ENCODE peak calls at places on chromosomes 16 and 17, in seven cellular contexts. One of them, this sample, is unnamed.

GRCh38 chr16:66427036-66427446 is at the start of gene BEAN1:
- DNase-seq in H1: peak; percentile 66
- DNase-seq in IMR-90: no peak
- DNase-seq in mesenchymal stem cell: no peak
- DNase-seq in H9: no peak
- DNase-seq in neuronal stem cell: no peak
- DNase-seq in mesendoderm: no peak
- DNase-seq in this sample: peak; percentile 54

GRCh38 chr17:6555331-6556120 is 829 bp downstream of the PITPNM3 start:
- DNase-seq in H1: peak; percentile 67
- DNase-seq in IMR-90: peak; percentile 39
- DNase-seq in mesenchymal stem cell: peak; percentile 65
- DNase-seq in H9: peak; percentile 66
- DNase-seq in neuronal stem cell: peak; percentile 35
- DNase-seq in mesendoderm: peak; percentile 36
- DNase-seq in this sample: no peak

GRCh38 chr17:77613181-77613580 is 345.3 kb upstream of the TNRC6C start:
- DNase-seq in H1: no peak
- DNase-seq in IMR-90: no peak
- DNase-seq in mesenchymal stem cell: no peak
- DNase-seq in H9: no peak
- DNase-seq in neuronal stem cell: no peak
- DNase-seq in mesendoderm: no peak
- DNase-seq in this sample: no peak

GRCh38 chr16:70416748-70417616 is 21.9 kb downstream of the ST3GAL2 start:
- DNase-seq in H1: no peak
- DNase-seq in IMR-90: no peak
- DNase-seq in mesenchymal stem cell: no peak
- DNase-seq in H9: no peak
- DNase-seq in neuronal stem cell: no peak
- DNase-seq in mesendoderm: no peak
- DNase-seq in this sample: no peak

GRCh38 chr16:117381-118365 is 20.8 kb downstream of the NPRL3 start:
- DNase-seq in H1: peak; percentile 94
- DNase-seq in IMR-90: peak; percentile 20
- DNase-seq in mesenchymal stem cell: peak; percentile 60
- DNase-seq in H9: peak; percentile 81
- DNase-seq in neuronal stem cell: peak; percentile 33
- DNase-seq in mesendoderm: peak; percentile 74
- DNase-seq in this sample: peak; percentile 72

GRCh38 chr17:43907425-43907981 is at the start of gene MPP2:
- DNase-seq in H1: peak; percentile 91
- DNase-seq in IMR-90: peak; percentile 58
- DNase-seq in mesenchymal stem cell: peak; percentile 75
- DNase-seq in H9: peak; percentile 94
- DNase-seq in neuronal stem cell: peak; percentile 84
- DNase-seq in mesendoderm: peak; percentile 93
- DNase-seq in this sample: peak; percentile 47

GRCh38 chr17:78875738-78876597 is 27.0 kb downstream of the CEP295NL start:
- DNase-seq in H1: no peak
- DNase-seq in IMR-90: peak; percentile 47
- DNase-seq in mesenchymal stem cell: peak; percentile 75
- DNase-seq in H9: no peak
- DNase-seq in neuronal stem cell: no peak
- DNase-seq in mesendoderm: no peak
- DNase-seq in this sample: no peak

GRCh38 chr17:35540589-35541404 is 3.3 kb upstream of the SLFN12L start:
- DNase-seq in H1: no peak
- DNase-seq in IMR-90: peak; percentile 51
- DNase-seq in mesenchymal stem cell: peak; percentile 53
- DNase-seq in H9: no peak
- DNase-seq in neuronal stem cell: no peak
- DNase-seq in mesendoderm: no peak
- DNase-seq in this sample: peak; percentile 2

GRCh38 chr16:56848955-56849689 is 15.9 kb upstream of the SLC12A3 start:
- DNase-seq in H1: no peak
- DNase-seq in IMR-90: peak; percentile 78
- DNase-seq in mesenchymal stem cell: peak; percentile 58
- DNase-seq in H9: no peak
- DNase-seq in neuronal stem cell: no peak
- DNase-seq in mesendoderm: no peak
- DNase-seq in this sample: no peak

GRCh38 chr17:37714897-37715296 is 30.0 kb downstream of the HNF1B start:
- DNase-seq in H1: no peak
- DNase-seq in IMR-90: peak; percentile 20
- DNase-seq in mesenchymal stem cell: no peak
- DNase-seq in H9: no peak
- DNase-seq in neuronal stem cell: no peak
- DNase-seq in mesendoderm: no peak
- DNase-seq in this sample: no peak

GRCh38 chr17:19630035-19630434 is 18.5 kb upstream of the ALDH3A2 start:
- DNase-seq in H1: no peak
- DNase-seq in IMR-90: no peak
- DNase-seq in mesenchymal stem cell: no peak
- DNase-seq in H9: no peak
- DNase-seq in neuronal stem cell: no peak
- DNase-seq in mesendoderm: no peak
- DNase-seq in this sample: no peak

GRCh38 chr17:80743181-80743771 is 198.6 kb downstream of the RPTOR start:
- DNase-seq in H1: no peak
- DNase-seq in IMR-90: no peak
- DNase-seq in mesenchymal stem cell: peak; percentile 46
- DNase-seq in H9: no peak
- DNase-seq in neuronal stem cell: no peak
- DNase-seq in mesendoderm: no peak
- DNase-seq in this sample: no peak

GRCh38 chr16:87002717-87003413 is 314.3 kb downstream of the C16orf95 start:
- DNase-seq in H1: no peak
- DNase-seq in IMR-90: peak; percentile 70
- DNase-seq in mesenchymal stem cell: peak; percentile 44
- DNase-seq in H9: peak; percentile 4
- DNase-seq in neuronal stem cell: no peak
- DNase-seq in mesendoderm: no peak
- DNase-seq in this sample: no peak

GRCh38 chr16:88368994-88369393 is 13.8 kb upstream of the ZNF469 start:
- DNase-seq in H1: no peak
- DNase-seq in IMR-90: no peak
- DNase-seq in mesenchymal stem cell: no peak
- DNase-seq in H9: no peak
- DNase-seq in neuronal stem cell: no peak
- DNase-seq in mesendoderm: no peak
- DNase-seq in this sample: no peak

GRCh38 chr17:1783271-1783670 is 21.4 kb downstream of the SERPINF1 start:
- DNase-seq in H1: no peak
- DNase-seq in IMR-90: no peak
- DNase-seq in mesenchymal stem cell: peak; percentile 56
- DNase-seq in H9: no peak
- DNase-seq in neuronal stem cell: no peak
- DNase-seq in mesendoderm: no peak
- DNase-seq in this sample: no peak

DNA sequence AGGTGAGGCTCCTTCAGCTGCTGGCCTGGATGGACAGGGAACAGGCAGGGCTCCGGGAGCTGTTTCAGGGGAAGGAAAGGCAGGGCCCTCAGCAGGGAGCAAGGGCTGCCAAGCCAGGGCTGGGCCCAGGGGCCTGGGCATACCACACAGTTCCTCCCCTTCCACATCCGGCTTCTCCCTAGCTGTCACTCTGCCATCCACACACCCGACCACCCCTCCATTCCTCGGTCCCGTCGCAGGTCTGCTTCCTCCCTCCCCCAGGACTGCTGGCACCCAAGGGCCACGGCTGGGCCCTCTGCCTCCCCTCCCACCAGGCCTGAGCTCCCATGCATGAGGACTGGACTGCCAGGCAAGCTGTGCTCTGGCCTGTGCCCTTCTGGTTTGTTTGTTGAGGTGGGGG is 24.0 kb downstream of the CDIP1 start:
- DNase-seq in H1: no peak
- DNase-seq in IMR-90: no peak
- DNase-seq in mesenchymal stem cell: no peak
- DNase-seq in H9: no peak
- DNase-seq in neuronal stem cell: no peak
- DNase-seq in mesendoderm: no peak
- DNase-seq in this sample: no peak
- H2BK5ac ChIP-seq in H1: peak overlapping the region; percentile 71
- H2BK5ac ChIP-seq in IMR-90: no peak overlapping the region
- H2BK5ac ChIP-seq in mesenchymal stem cell: no peak overlapping the region
- H2BK5ac ChIP-seq in H9: no peak overlapping the region
- H2BK5ac ChIP-seq in neuronal stem cell: no peak overlapping the region
- H2BK5ac ChIP-seq in mesendoderm: no peak overlapping the region
- H2BK5ac ChIP-seq in this sample: no peak overlapping the region

DNA sequence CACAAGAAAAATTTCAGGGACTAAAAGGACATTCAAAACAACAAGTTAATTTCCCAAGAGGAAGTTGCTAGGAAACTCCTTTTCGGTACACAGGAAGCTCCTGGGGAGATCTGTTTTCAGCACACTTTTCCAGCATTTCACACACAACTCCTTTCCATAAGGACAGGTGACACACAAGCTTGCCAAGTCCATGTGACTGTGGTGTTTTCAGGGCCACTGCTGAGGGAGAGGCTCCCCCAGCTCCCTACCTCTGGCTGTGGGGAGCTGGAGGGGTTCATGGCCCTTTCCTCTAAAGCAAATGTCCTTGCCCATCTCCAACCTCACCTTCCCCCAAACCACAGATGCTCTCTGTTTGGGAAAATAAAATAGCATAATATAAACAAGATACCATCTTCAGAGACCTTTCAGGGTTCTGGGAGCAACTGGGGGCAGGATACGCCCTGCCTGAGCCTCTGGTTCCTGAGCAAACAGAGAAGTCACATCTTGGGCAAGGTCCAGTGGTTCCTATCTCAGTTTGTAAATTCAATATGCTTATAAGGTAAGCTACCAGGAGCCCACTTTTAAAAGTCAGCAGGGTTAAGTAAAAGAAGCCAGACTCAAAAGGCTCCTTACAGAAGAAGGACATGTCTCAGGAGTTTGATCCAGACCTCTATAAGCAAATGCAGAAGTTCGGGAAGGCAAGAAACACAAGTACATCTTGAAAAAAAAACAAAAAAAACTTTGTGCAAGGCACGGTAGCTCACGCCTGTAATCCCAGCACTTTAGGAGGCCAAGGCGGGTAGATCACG is 3.0 kb downstream of the PDZD9 start:
- DNase-seq in H1: no peak
- DNase-seq in IMR-90: no peak
- DNase-seq in mesenchymal stem cell: no peak
- DNase-seq in H9: no peak
- DNase-seq in neuronal stem cell: no peak
- DNase-seq in mesendoderm: no peak
- DNase-seq in this sample: no peak
- H2BK5ac ChIP-seq in H1: no peak overlapping the region
- H2BK5ac ChIP-seq in IMR-90: no peak overlapping the region
- H2BK5ac ChIP-seq in mesenchymal stem cell: no peak overlapping the region
- H2BK5ac ChIP-seq in H9: no peak overlapping the region
- H2BK5ac ChIP-seq in neuronal stem cell: no peak overlapping the region
- H2BK5ac ChIP-seq in mesendoderm: no peak overlapping the region
- H2BK5ac ChIP-seq in this sample: no peak overlapping the region

DNA sequence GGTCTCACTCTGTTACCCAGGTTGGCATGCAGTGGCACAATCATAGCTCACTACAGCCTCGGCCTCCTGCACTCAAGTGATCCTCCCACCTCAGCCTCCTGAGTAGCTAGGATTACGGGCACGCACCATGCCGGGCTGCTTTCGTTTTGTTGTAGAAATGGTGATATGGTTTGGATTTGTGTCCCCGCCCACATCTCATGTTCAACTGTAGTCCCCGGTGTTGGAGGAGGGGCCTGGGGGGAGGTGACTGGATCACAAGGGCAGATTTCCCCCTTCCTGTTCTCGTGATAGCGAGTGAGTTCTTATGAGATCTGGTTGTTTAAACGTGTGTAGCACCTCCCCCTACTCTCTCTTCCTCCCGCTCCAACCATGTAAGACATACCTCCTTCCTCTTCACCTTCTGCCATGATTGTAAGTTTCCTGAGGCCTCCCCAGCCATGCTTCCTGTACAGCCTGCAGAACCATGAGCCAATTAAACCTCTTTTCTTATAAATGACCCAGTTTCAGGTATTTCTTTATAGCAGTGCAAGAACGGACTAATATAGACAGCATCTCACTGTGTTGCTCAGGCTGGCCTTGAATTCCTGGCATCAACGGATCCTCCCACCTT is 6.0 kb downstream of the PDZD9 start:
- DNase-seq in H1: no peak
- DNase-seq in IMR-90: no peak
- DNase-seq in mesenchymal stem cell: no peak
- DNase-seq in H9: peak; percentile 41
- DNase-seq in neuronal stem cell: no peak
- DNase-seq in mesendoderm: peak; percentile 36
- DNase-seq in this sample: no peak
- H2BK5ac ChIP-seq in H1: no peak overlapping the region
- H2BK5ac ChIP-seq in IMR-90: no peak overlapping the region
- H2BK5ac ChIP-seq in mesenchymal stem cell: no peak overlapping the region
- H2BK5ac ChIP-seq in H9: no peak overlapping the region
- H2BK5ac ChIP-seq in neuronal stem cell: no peak overlapping the region
- H2BK5ac ChIP-seq in mesendoderm: no peak overlapping the region
- H2BK5ac ChIP-seq in this sample: no peak overlapping the region

GRCh38 chr16:22847100-22847499 is 33.1 kb downstream of the HS3ST2 start:
- DNase-seq in H1: no peak
- DNase-seq in IMR-90: no peak
- DNase-seq in mesenchymal stem cell: no peak
- DNase-seq in H9: no peak
- DNase-seq in neuronal stem cell: no peak
- DNase-seq in mesendoderm: no peak
- DNase-seq in this sample: no peak
- H2BK5ac ChIP-seq in H1: no peak overlapping the region
- H2BK5ac ChIP-seq in IMR-90: no peak overlapping the region
- H2BK5ac ChIP-seq in mesenchymal stem cell: no peak overlapping the region
- H2BK5ac ChIP-seq in H9: no peak overlapping the region
- H2BK5ac ChIP-seq in neuronal stem cell: no peak overlapping the region
- H2BK5ac ChIP-seq in mesendoderm: no peak overlapping the region
- H2BK5ac ChIP-seq in this sample: no peak overlapping the region

DNA sequence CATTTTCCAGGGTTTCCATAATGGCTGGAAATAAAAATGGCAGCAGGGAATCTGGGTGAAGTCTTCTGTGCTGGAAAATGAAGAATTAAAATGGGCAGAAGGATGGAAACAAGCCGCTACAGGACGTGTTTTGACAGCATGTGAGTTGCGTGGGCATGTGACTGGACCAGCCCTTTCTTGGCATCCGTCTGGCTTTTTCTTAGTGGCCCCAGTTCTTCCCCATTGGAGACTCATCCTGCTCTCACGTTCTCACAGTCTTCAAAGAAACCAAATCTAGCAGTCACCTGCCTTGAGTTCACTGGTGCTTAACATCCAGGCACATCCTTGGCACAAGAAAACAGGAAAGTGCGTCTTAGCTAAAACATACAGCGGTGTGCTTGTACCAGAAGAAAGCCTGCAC is 180.2 kb upstream of the CACNG5 start:
- DNase-seq in H1: no peak
- DNase-seq in IMR-90: no peak
- DNase-seq in mesenchymal stem cell: no peak
- DNase-seq in H9: no peak
- DNase-seq in neuronal stem cell: no peak
- DNase-seq in mesendoderm: no peak
- DNase-seq in this sample: no peak
- H2BK5ac ChIP-seq in H1: no peak overlapping the region
- H2BK5ac ChIP-seq in IMR-90: no peak overlapping the region
- H2BK5ac ChIP-seq in mesenchymal stem cell: no peak overlapping the region
- H2BK5ac ChIP-seq in H9: no peak overlapping the region
- H2BK5ac ChIP-seq in neuronal stem cell: no peak overlapping the region
- H2BK5ac ChIP-seq in mesendoderm: no peak overlapping the region
- H2BK5ac ChIP-seq in this sample: no peak overlapping the region

This sample was measured in trophoblast cell.